ENCODE peak calls at places on chromosome 17, in five cellular contexts. P is stimulated activated CD8-positive, alpha-beta memory T cell treated with anti-CD3 and anti-CD28 coated beads, Interleukin-7, amount 100 ng/mL, for 24 hours; O is GM06990; H is activated T-helper 1 cell treated with Interleukin-2 at 50 U/mL for 16 hours; M is nephron progenitor cell. B is an unnamed sample.

GRCh38 chr17:28018439-28019070 is 23.9 kb upstream of the NLK start:
- DNase-seq in P (no peak), O (no peak), H (no peak), M (no peak), B (no peak)

GRCh38 chr17:63345598-63345997 is 100.5 kb downstream of the CYB561 start:
- DNase-seq in P (no peak), O (no peak), H (no peak), M (no peak), B (no peak)

GRCh38 chr17:49915260-49915659 is 53.7 kb upstream of the DLX4 start:
- DNase-seq in P (no peak), O (no peak), H (no peak), M (no peak), B (no peak)

GRCh38 chr17:65434878-65435277 is 126.6 kb downstream of the AXIN2 start:
- DNase-seq in P (no peak), O (no peak), H (no peak), M (no peak), B (no peak)

GRCh38 chr17:11561702-11562101 is 36.6 kb upstream of the DNAH9 start:
- DNase-seq in P (no peak), O (no peak), H (no peak), M (no peak), B (no peak)

GRCh38 chr17:72233981-72234380 is 113.2 kb downstream of the SOX9 start:
- DNase-seq in P (no peak), O (no peak), H (no peak), M (peak), B (no peak)

GRCh38 chr17:80650751-80651173 is 106.1 kb downstream of the RPTOR start:
- DNase-seq in P (no peak), O (no peak), H (no peak), M (no peak), B (no peak)

GRCh38 chr17:29749045-29749825 is 126.5 kb upstream of the CORO6 start:
- DNase-seq in P (no peak), O (no peak), H (no peak), M (no peak), B (no peak)

GRCh38 chr17:32486091-32486700 is 597 bp upstream of the CDK5R1 start:
- DNase-seq in P (peak), O (peak), H (peak), M (peak), B (peak)

GRCh38 chr17:78709119-78709681 is 72.9 kb downstream of the CYTH1 start:
- DNase-seq in P (no peak), O (peak), H (no peak), M (no peak), B (no peak)

GRCh38 chr17:35540589-35541404 is 3.3 kb upstream of the SLFN12L start:
- DNase-seq in P (no peak), O (peak), H (no peak), M (no peak), B (no peak)

GRCh38 chr17:43733956-43734355 is 24.6 kb downstream of the SOST start:
- DNase-seq in P (no peak), O (no peak), H (no peak), M (no peak), B (no peak)